ENCODE peak calls at places on chromosomes 11 and 22, in six cellular contexts. One of them, this sample, is unnamed.

GRCh38 chr22:49934891-49935557 is 16.6 kb downstream of the CRELD2 start:
- DNase-seq in spleen: peak; percentile 98
- DNase-seq in right cardiac atrium: peak; percentile 93
- DNase-seq in fibroblast of lung: peak; percentile 59
- DNase-seq in DND-41: peak; percentile 84
- DNase-seq in PC-3: no peak
- DNase-seq in this sample: peak; percentile 79

GRCh38 chr22:45703758-45704157 is 32.1 kb downstream of the ATXN10 start:
- DNase-seq in fibroblast of lung: no peak
- DNase-seq in spleen: no peak
- DNase-seq in DND-41: no peak
- DNase-seq in right cardiac atrium: no peak
- DNase-seq in PC-3: no peak
- DNase-seq in this sample: no peak

GRCh38 chr11:110000858-110001257 is 92.3 kb upstream of the ZC3H12C start:
- DNase-seq in right cardiac atrium: no peak
- DNase-seq in fibroblast of lung: peak; percentile 18
- DNase-seq in spleen: no peak
- DNase-seq in PC-3: no peak
- DNase-seq in DND-41: no peak
- DNase-seq in this sample: no peak

GRCh38 chr11:123700774-123701173 is 40.7 kb downstream of the ZNF202 start:
- DNase-seq in right cardiac atrium: no peak
- DNase-seq in PC-3: no peak
- DNase-seq in spleen: no peak
- DNase-seq in fibroblast of lung: no peak
- DNase-seq in DND-41: no peak
- DNase-seq in this sample: no peak

GRCh38 chr11:81278986-81279385 is 1454.7 kb downstream of the FAM181B start:
- DNase-seq in PC-3: no peak
- DNase-seq in fibroblast of lung: no peak
- DNase-seq in right cardiac atrium: no peak
- DNase-seq in spleen: no peak
- DNase-seq in DND-41: no peak
- DNase-seq in this sample: peak; percentile 74

GRCh38 chr22:17013396-17014100 is 5.5 kb upstream of the GAB4 start:
- DNase-seq in right cardiac atrium: no peak
- DNase-seq in fibroblast of lung: no peak
- DNase-seq in PC-3: no peak
- DNase-seq in DND-41: no peak
- DNase-seq in spleen: no peak
- DNase-seq in this sample: no peak

GRCh38 chr22:24189249-24190158 is 8.2 kb downstream of the SUSD2 start:
- DNase-seq in PC-3: peak; percentile 69
- DNase-seq in spleen: peak; percentile 90
- DNase-seq in DND-41: peak; percentile 59
- DNase-seq in right cardiac atrium: peak; percentile 92
- DNase-seq in fibroblast of lung: peak; percentile 60
- DNase-seq in this sample: peak; percentile 79

GRCh38 chr11:113182288-113182687 is 132.1 kb upstream of the TTC12 start:
- DNase-seq in right cardiac atrium: no peak
- DNase-seq in fibroblast of lung: no peak
- DNase-seq in DND-41: no peak
- DNase-seq in spleen: no peak
- DNase-seq in PC-3: no peak
- DNase-seq in this sample: no peak

GRCh38 chr11:57653162-57653561 is 3.5 kb upstream of the YPEL4 start:
- DNase-seq in fibroblast of lung: no peak
- DNase-seq in spleen: no peak
- DNase-seq in DND-41: no peak
- DNase-seq in right cardiac atrium: no peak
- DNase-seq in PC-3: no peak
- DNase-seq in this sample: no peak

GRCh38 chr11:7610393-7610792 is 62.9 kb downstream of the CYB5R2 start:
- DNase-seq in fibroblast of lung: no peak
- DNase-seq in PC-3: no peak
- DNase-seq in DND-41: no peak
- DNase-seq in spleen: no peak
- DNase-seq in right cardiac atrium: no peak
- DNase-seq in this sample: no peak

GRCh38 chr11:76602431-76602861 is 68.1 kb downstream of the LRRC32 start:
- DNase-seq in fibroblast of lung: peak; percentile 90
- DNase-seq in PC-3: no peak
- DNase-seq in DND-41: no peak
- DNase-seq in right cardiac atrium: peak; percentile 88
- DNase-seq in spleen: peak; percentile 85
- DNase-seq in this sample: no peak

GRCh38 chr11:92556435-92556834 is 331.8 kb downstream of the FAT3 start:
- DNase-seq in DND-41: peak; percentile 20
- DNase-seq in spleen: no peak
- DNase-seq in PC-3: peak; percentile 28
- DNase-seq in fibroblast of lung: peak; percentile 55
- DNase-seq in right cardiac atrium: no peak
- DNase-seq in this sample: no peak

GRCh38 chr11:75388386-75389275 is 10.7 kb upstream of the RPS3 start:
- DNase-seq in right cardiac atrium: peak; percentile 83
- DNase-seq in DND-41: peak; percentile 79
- DNase-seq in spleen: peak; percentile 83
- DNase-seq in PC-3: peak; percentile 95
- DNase-seq in fibroblast of lung: peak; percentile 86
- DNase-seq in this sample: peak; percentile 70

GRCh38 chr11:1435820-1436467 is 46.2 kb downstream of the BRSK2 start:
- DNase-seq in PC-3: no peak
- DNase-seq in spleen: no peak
- DNase-seq in right cardiac atrium: no peak
- DNase-seq in fibroblast of lung: no peak
- DNase-seq in DND-41: no peak
- DNase-seq in this sample: peak; percentile 58

GRCh38 chr11:75160880-75161279 is 10.0 kb downstream of the SLCO2B1 start:
- DNase-seq in PC-3: no peak
- DNase-seq in fibroblast of lung: no peak
- DNase-seq in spleen: no peak
- DNase-seq in DND-41: no peak
- DNase-seq in right cardiac atrium: no peak
- DNase-seq in this sample: no peak

GRCh38 chr22:49576241-49577141 is 251.2 kb downstream of the BRD1 start:
- DNase-seq in fibroblast of lung: no peak
- DNase-seq in right cardiac atrium: peak; percentile 37
- DNase-seq in DND-41: no peak
- DNase-seq in spleen: peak; percentile 62
- DNase-seq in PC-3: no peak
- DNase-seq in this sample: no peak

GRCh38 chr22:31313366-31314147 is 21.3 kb upstream of the PIK3IP1 start:
- DNase-seq in spleen: peak; percentile 81
- DNase-seq in PC-3: peak; percentile 83
- DNase-seq in DND-41: peak; percentile 63
- DNase-seq in fibroblast of lung: peak; percentile 67
- DNase-seq in right cardiac atrium: peak; percentile 87
- DNase-seq in this sample: peak; percentile 62

GRCh38 chr11:16895306-16895705 is 118.9 kb downstream of the PLEKHA7 start:
- DNase-seq in PC-3: no peak
- DNase-seq in right cardiac atrium: no peak
- DNase-seq in spleen: no peak
- DNase-seq in fibroblast of lung: no peak
- DNase-seq in DND-41: no peak
- DNase-seq in this sample: no peak

GRCh38 chr22:41939981-41940852 is 6.7 kb downstream of the CENPM start:
- DNase-seq in PC-3: no peak
- DNase-seq in fibroblast of lung: no peak
- DNase-seq in spleen: peak; percentile 95
- DNase-seq in DND-41: no peak
- DNase-seq in right cardiac atrium: no peak
- DNase-seq in this sample: no peak

GRCh38 chr11:61336171-61336935 is 3.3 kb downstream of the TKFC start:
- DNase-seq in spleen: peak; percentile 96
- DNase-seq in fibroblast of lung: peak; percentile 68
- DNase-seq in PC-3: peak; percentile 93
- DNase-seq in right cardiac atrium: peak; percentile 91
- DNase-seq in DND-41: peak; percentile 88
- DNase-seq in this sample: peak; percentile 84

GRCh38 chr11:29629281-29629680 is 387.5 kb downstream of the KCNA4 start:
- DNase-seq in right cardiac atrium: no peak
- DNase-seq in PC-3: peak; percentile 17
- DNase-seq in spleen: no peak
- DNase-seq in DND-41: no peak
- DNase-seq in fibroblast of lung: no peak
- DNase-seq in this sample: no peak

GRCh38 chr11:44208976-44209603 is 100.8 kb downstream of the ALX4 start:
- DNase-seq in spleen: no peak
- DNase-seq in PC-3: no peak
- DNase-seq in DND-41: no peak
- DNase-seq in fibroblast of lung: no peak
- DNase-seq in right cardiac atrium: no peak
- DNase-seq in this sample: no peak

GRCh38 chr11:111069076-111069475 is 176.4 kb upstream of the POU2AF2 start:
- DNase-seq in right cardiac atrium: no peak
- DNase-seq in fibroblast of lung: peak; percentile 75
- DNase-seq in spleen: no peak
- DNase-seq in DND-41: no peak
- DNase-seq in PC-3: peak; percentile 48
- DNase-seq in this sample: no peak

GRCh38 chr11:77771135-77771534 is 49.4 kb downstream of the RSF1 start:
- DNase-seq in DND-41: no peak
- DNase-seq in spleen: no peak
- DNase-seq in PC-3: peak; percentile 32
- DNase-seq in fibroblast of lung: no peak
- DNase-seq in right cardiac atrium: no peak
- DNase-seq in this sample: no peak

GRCh38 chr11:76355172-76355571 is 25.8 kb downstream of the THAP12 start:
- DNase-seq in right cardiac atrium: no peak
- DNase-seq in spleen: no peak
- DNase-seq in PC-3: no peak
- DNase-seq in fibroblast of lung: no peak
- DNase-seq in DND-41: no peak
- DNase-seq in this sample: no peak

GRCh38 chr22:44879301-44879680 is 126.9 kb downstream of the ARHGAP8 start:
- DNase-seq in PC-3: no peak
- DNase-seq in right cardiac atrium: no peak
- DNase-seq in DND-41: no peak
- DNase-seq in spleen: peak; percentile 59
- DNase-seq in fibroblast of lung: no peak
- DNase-seq in this sample: no peak

GRCh38 chr22:26567610-26568009 is 22.3 kb downstream of the TPST2 start:
- DNase-seq in right cardiac atrium: no peak
- DNase-seq in fibroblast of lung: no peak
- DNase-seq in DND-41: no peak
- DNase-seq in PC-3: no peak
- DNase-seq in spleen: no peak
- DNase-seq in this sample: no peak

GRCh38 chr11:12692238-12693074 is 18.2 kb downstream of the TEAD1 start:
- DNase-seq in DND-41: no peak
- DNase-seq in right cardiac atrium: peak; percentile 96
- DNase-seq in spleen: no peak
- DNase-seq in PC-3: peak; percentile 81
- DNase-seq in fibroblast of lung: peak; percentile 99
- DNase-seq in this sample: peak; percentile 73

GRCh38 chr11:12693485-12694181 is 19.4 kb downstream of the TEAD1 start:
- DNase-seq in DND-41: peak; percentile 19
- DNase-seq in spleen: no peak
- DNase-seq in PC-3: peak; percentile 96
- DNase-seq in fibroblast of lung: peak; percentile 99
- DNase-seq in right cardiac atrium: peak; percentile 74
- DNase-seq in this sample: no peak

GRCh38 chr11:12693075-12693473 is 18.9 kb downstream of the TEAD1 start:
- DNase-seq in PC-3: no peak
- DNase-seq in right cardiac atrium: peak; percentile 57
- DNase-seq in spleen: no peak
- DNase-seq in fibroblast of lung: peak; percentile 68
- DNase-seq in DND-41: no peak
- DNase-seq in this sample: no peak

GRCh38 chr11:12690663-12691062 is 16.4 kb downstream of the TEAD1 start:
- DNase-seq in right cardiac atrium: no peak
- DNase-seq in DND-41: no peak
- DNase-seq in spleen: no peak
- DNase-seq in PC-3: no peak
- DNase-seq in fibroblast of lung: no peak
- DNase-seq in this sample: no peak

GRCh38 chr11:12691473-12691872 is 17.3 kb downstream of the TEAD1 start:
- DNase-seq in right cardiac atrium: no peak
- DNase-seq in fibroblast of lung: peak; percentile 87
- DNase-seq in spleen: no peak
- DNase-seq in PC-3: no peak
- DNase-seq in DND-41: no peak
- DNase-seq in this sample: no peak
- H3K4me3 ChIP-seq in right cardiac atrium: no peak overlapping the region
- H3K4me3 ChIP-seq in fibroblast of lung: no peak overlapping the region
- H3K4me3 ChIP-seq in spleen: no peak overlapping the region
- H3K4me3 ChIP-seq in PC-3: no peak overlapping the region
- H3K4me3 ChIP-seq in DND-41: no peak overlapping the region
- H3K4me3 ChIP-seq in this sample: no peak overlapping the region

DNA sequence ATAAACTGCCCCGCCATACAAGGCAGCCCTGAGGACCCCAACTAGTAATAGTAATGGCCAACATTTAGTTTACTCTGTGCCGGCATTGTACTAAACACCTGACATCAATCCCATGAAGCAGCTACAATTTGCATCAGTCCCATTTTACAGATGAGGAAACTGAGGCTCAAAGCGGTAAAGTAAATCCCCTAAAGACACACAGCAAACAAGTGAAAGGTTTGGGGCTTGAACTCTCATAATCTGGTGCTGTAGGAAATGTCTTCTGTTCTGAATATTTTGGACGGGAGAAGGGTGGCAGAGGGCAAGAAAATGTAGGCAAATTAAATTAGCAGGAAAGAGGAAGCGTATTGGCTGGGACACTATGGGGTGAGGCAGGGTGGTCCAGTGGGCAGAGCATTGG is 160.3 kb upstream of the SYT13 start:
- DNase-seq in fibroblast of lung: no peak
- DNase-seq in right cardiac atrium: no peak
- DNase-seq in DND-41: no peak
- DNase-seq in spleen: no peak
- DNase-seq in PC-3: no peak
- DNase-seq in this sample: no peak
- H3K9me3 ChIP-seq in fibroblast of lung: no peaks in the 10 kb centered on the region
- H3K9me3 ChIP-seq in right cardiac atrium: no peaks in the 10 kb centered on the region
- H3K9me3 ChIP-seq in DND-41: no peaks in the 10 kb centered on the region
- H3K9me3 ChIP-seq in spleen: no peaks in the 10 kb centered on the region
- H3K9me3 ChIP-seq in PC-3: no peaks in the 10 kb centered on the region
- H3K9me3 ChIP-seq in this sample: no peaks in the 10 kb centered on the region

GRCh38 chr11:68282861-68283230 is 11.1 kb upstream of the C11orf24 start:
- DNase-seq in DND-41: no peak
- DNase-seq in fibroblast of lung: no peak
- DNase-seq in PC-3: no peak
- DNase-seq in spleen: peak; percentile 69
- DNase-seq in right cardiac atrium: no peak
- DNase-seq in this sample: no peak
- H3K4me3 ChIP-seq in DND-41: no peak overlapping the region
- H3K4me3 ChIP-seq in fibroblast of lung: no peak overlapping the region
- H3K4me3 ChIP-seq in PC-3: no peak overlapping the region
- H3K4me3 ChIP-seq in spleen: no peak overlapping the region
- H3K4me3 ChIP-seq in right cardiac atrium: no peak overlapping the region
- H3K4me3 ChIP-seq in this sample: no peak overlapping the region

DNA sequence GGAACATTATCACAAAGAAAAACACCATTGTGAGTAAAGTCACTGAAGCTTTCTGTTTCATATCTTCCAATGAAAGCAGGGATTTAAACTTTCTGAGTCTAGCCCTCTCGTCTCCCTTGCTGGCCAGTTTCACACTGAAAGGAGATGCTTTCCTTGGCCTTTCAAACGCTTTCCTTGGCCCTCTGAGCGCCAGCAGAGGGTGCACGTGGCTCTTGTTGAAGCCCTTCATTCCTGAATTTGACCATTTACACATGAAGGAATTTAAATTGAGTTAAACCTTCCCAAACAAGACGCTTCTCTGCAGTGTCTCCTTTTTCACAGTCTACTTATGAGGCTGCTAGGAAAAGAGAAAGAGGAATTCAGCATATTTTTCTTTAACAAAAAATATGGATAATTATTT is 21.5 kb downstream of the NNMT start:
- DNase-seq in right cardiac atrium: peak; percentile 82
- DNase-seq in PC-3: peak; percentile 70
- DNase-seq in spleen: no peak
- DNase-seq in DND-41: no peak
- DNase-seq in fibroblast of lung: peak; percentile 61
- DNase-seq in this sample: peak; percentile 24
- H3K9me3 ChIP-seq in right cardiac atrium: no peaks in the 10 kb centered on the region
- H3K9me3 ChIP-seq in PC-3: no peaks in the 10 kb centered on the region
- H3K9me3 ChIP-seq in spleen: no peaks in the 10 kb centered on the region
- H3K9me3 ChIP-seq in DND-41: no peaks in the 10 kb centered on the region
- H3K9me3 ChIP-seq in fibroblast of lung: no peaks in the 10 kb centered on the region
- H3K9me3 ChIP-seq in this sample: no peaks in the 10 kb centered on the region

This sample was measured in WERI-Rb-1.